ENCODE peak calls at places on chromosomes 16 and 17, in nine cellular contexts. P, U, W, D, G, J, V, N and H are unnamed samples.
A peak's percentile ranks its signal among the peaks of the same experiment; 100 is the strongest.

GRCh38 chr17:50900383-50900892 is 34.3 kb upstream of the TOB1 start:
- DNase-seq in P (no peak), W (no peak), D (no peak), U (no peak), N (no peak), V (no peak), J (no peak), G (no peak), H (no peak)

GRCh38 chr16:8962393-8963009 is 1.2 kb downstream of the USP7 start:
- DNase-seq in W (peak; percentile 56), N (peak; percentile 64), G (peak; percentile 61), P (no peak), J (peak; percentile 91), D (no peak), V (no peak), U (no peak), H (no peak)

GRCh38 chr17:69147460-69147859 is 5.8 kb upstream of the ABCA6 start:
- DNase-seq in D (no peak), G (no peak), N (no peak), P (no peak), W (no peak), J (no peak), V (no peak), U (no peak), H (no peak)

GRCh38 chr17:68248199-68248825 is 469 bp downstream of the AMZ2 start:
- DNase-seq in U (peak; percentile 41), W (peak; percentile 67), N (no peak), P (peak; percentile 40), G (no peak), J (no peak), D (peak; percentile 75), V (no peak), H (no peak)

GRCh38 chr17:7579839-7580630 is 597 bp downstream of the CD68 start:
- DNase-seq in D (no peak), N (no peak), V (no peak), J (no peak), G (no peak), P (no peak), W (no peak), U (no peak), H (no peak)

GRCh38 chr16:77589071-77589755 is 133.1 kb upstream of the NUDT7 start:
- DNase-seq in U (no peak), N (no peak), G (no peak), J (no peak), V (no peak), W (no peak), P (no peak), D (peak; percentile 35), H (no peak)

GRCh38 chr17:59046192-59046591 is 60.5 kb downstream of the TRIM37 start:
- DNase-seq in P (no peak), U (no peak), N (no peak), W (no peak), J (no peak), V (no peak), G (no peak), D (peak; percentile 66), H (no peak)

GRCh38 chr16:85369741-85370528 is 243.2 kb upstream of the GSE1 start:
- DNase-seq in U (peak; percentile 44), P (peak; percentile 34), V (peak; percentile 85), W (peak; percentile 82), J (no peak), D (no peak), G (peak; percentile 39), N (peak; percentile 67), H (no peak)

GRCh38 chr16:8798174-8798527 is 512 bp downstream of the PMM2 start:
- DNase-seq in P (no peak), V (no peak), U (no peak), G (no peak), W (no peak), N (no peak), J (no peak), D (peak; percentile 31), H (no peak)

GRCh38 chr16:90008708-90009145 is 10.5 kb downstream of the DBNDD1 start:
- DNase-seq in J (peak; percentile 92), U (no peak), V (no peak), N (no peak), D (no peak), W (no peak), G (peak; percentile 73), P (no peak), H (no peak)

GRCh38 chr17:34269969-34270368 is at the start of gene CCL7:
- DNase-seq in G (no peak), N (no peak), U (no peak), J (no peak), D (peak; percentile 10), V (no peak), P (no peak), W (no peak), H (no peak)

GRCh38 chr17:66426397-66427033 is 124.1 kb downstream of the PRKCA start:
- DNase-seq in U (no peak), P (no peak), G (peak; percentile 67), D (peak; percentile 18), W (peak; percentile 48), J (no peak), N (no peak), V (no peak), H (no peak)

GRCh38 chr16:31002252-31002700 is 8.2 kb downstream of the STX1B start:
- DNase-seq in U (no peak), D (no peak), V (peak; percentile 24), P (no peak), G (no peak), N (no peak), W (no peak), J (no peak), H (peak; percentile 65)

GRCh38 chr16:85284138-85284897 is 172.0 kb upstream of the CIBAR2 start:
- DNase-seq in V (no peak), U (no peak), J (no peak), N (peak; percentile 81), G (no peak), P (no peak), W (no peak), D (no peak), H (no peak)

GRCh38 chr17:61291457-61292311 is 108.0 kb upstream of the TBX2 start:
- DNase-seq in G (no peak), J (no peak), N (no peak), V (no peak), D (peak; percentile 82), P (peak; percentile 51), W (no peak), U (no peak), H (no peak)

GRCh38 chr17:1829189-1829578 is 518 bp downstream of the SMYD4 start:
- DNase-seq in D (peak; percentile 5), N (no peak), P (no peak), U (no peak), J (no peak), G (no peak), W (peak; percentile 63), V (no peak), H (no peak)

GRCh38 chr17:5695480-5695879 is 111.2 kb upstream of the NLRP1 start:
- DNase-seq in P (no peak), G (no peak), V (no peak), J (no peak), U (no peak), W (no peak), N (no peak), D (no peak), H (no peak)

GRCh38 chr16:138049-138417 is 440 bp downstream of the NPRL3 start:
- DNase-seq in W (no peak), P (no peak), V (peak; percentile 65), U (no peak), N (peak; percentile 81), D (no peak), J (peak; percentile 87), G (peak; percentile 29), H (no peak)

GRCh38 chr16:20966746-20967145 is 66.2 kb downstream of the LYRM1 start:
- DNase-seq in P (no peak), G (no peak), V (no peak), D (no peak), U (no peak), J (peak; percentile 15), N (peak; percentile 17), W (no peak), H (no peak)

GRCh38 chr17:46832306-46832895 is 13.9 kb upstream of the WNT3 start:
- DNase-seq in U (no peak), J (no peak), W (no peak), P (no peak), D (no peak), V (no peak), N (peak; percentile 85), G (no peak), H (no peak)

GRCh38 chr16:89322381-89323119 is 105.0 kb downstream of the ZNF778 start:
- DNase-seq in U (no peak), W (no peak), G (no peak), J (peak; percentile 76), V (peak; percentile 71), P (no peak), N (peak; percentile 61), D (peak; percentile 92), H (no peak)

GRCh38 chr16:12337776-12338655 is 361.5 kb downstream of the SNX29 start:
- DNase-seq in U (no peak), V (no peak), D (no peak), J (no peak), W (no peak), P (no peak), N (no peak), G (no peak), H (no peak)

DNA sequence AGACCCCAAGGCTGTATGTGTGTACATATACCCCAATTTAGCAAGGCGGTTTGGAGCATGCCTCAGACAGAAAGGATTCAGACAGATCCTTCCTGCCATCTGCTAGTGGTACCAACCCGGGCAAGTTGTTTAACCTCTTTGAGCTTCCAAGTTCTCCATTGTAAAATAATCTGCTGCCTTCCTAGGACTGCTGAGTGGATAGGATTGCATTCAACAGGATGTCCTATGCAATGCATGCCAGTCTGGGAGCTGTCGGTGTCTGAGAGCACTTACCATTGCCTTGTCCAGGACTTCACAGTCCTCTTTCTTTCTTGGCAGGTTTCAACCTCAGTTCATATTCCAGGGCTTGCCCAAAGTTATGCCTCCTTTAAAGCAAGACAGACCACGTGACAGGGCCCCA is 2.0 kb downstream of the CDH13 start:
- DNase-seq in V (no peak), W (no peak), D (no peak), G (no peak), J (no peak), U (no peak), P (no peak), N (no peak), H (no peak)
- H3K4me3 ChIP-seq in V (no peak overlapping the region), W (no peak overlapping the region), D (no peak overlapping the region), G (no peak overlapping the region), J (no peak overlapping the region), U (no peak overlapping the region), P (no peak overlapping the region), N (no peak overlapping the region), H (peak overlapping the region; percentile 72)

GRCh38 chr17:80894439-80894721 is 97.3 kb upstream of the CHMP6 start:
- DNase-seq in V (no peak), W (no peak), G (no peak), D (no peak), P (no peak), J (no peak), N (no peak), U (no peak), H (no peak)
- H3K4me3 ChIP-seq in V (no peak overlapping the region), W (no peak overlapping the region), G (no peak overlapping the region), D (no peak overlapping the region), P (no peak overlapping the region), J (no peak overlapping the region), N (no peak overlapping the region), U (no peak overlapping the region), H (no peak overlapping the region)

GRCh38 chr16:84232969-84233368 is 6.8 kb downstream of the KCNG4 start:
- DNase-seq in N (no peak), V (no peak), P (no peak), J (no peak), D (no peak), U (no peak), W (no peak), G (no peak), H (no peak)
- H3K4me3 ChIP-seq in N (no peak overlapping the region), V (no peak overlapping the region), P (no peak overlapping the region), J (no peak overlapping the region), D (no peak overlapping the region), U (no peak overlapping the region), W (no peak overlapping the region), G (no peak overlapping the region), H (no peak overlapping the region)

GRCh38 chr16:87206646-87207451 is 110.3 kb downstream of the C16orf95 start:
- DNase-seq in N (no peak), J (no peak), P (no peak), W (no peak), G (no peak), D (peak; percentile 48), V (no peak), U (no peak), H (no peak)
- H3K4me3 ChIP-seq in N (no peak overlapping the region), J (no peak overlapping the region), P (no peak overlapping the region), W (no peak overlapping the region), G (no peak overlapping the region), D (no peak overlapping the region), V (no peak overlapping the region), U (no peak overlapping the region), H (no peak overlapping the region)